ENCODE peak calls at places on chromosome 5, in seven cellular contexts. C is stimulated activated CD8-positive, alpha-beta memory T cell treated with anti-CD3 and anti-CD28 coated beads, Interleukin-15, amount 100 ng/mL, for 1 hour; V is mucosa of descending colon; L is NCI-H1694; B is tibial artery; Y is cardiac fibroblast; F is activated naive CD4-positive, alpha-beta T cell treated with anti-CD3 and anti-CD28 coated beads for 36 hours. T is an unnamed sample.

GRCh38 chr5:66909364-66909763 is 287.2 kb downstream of the CD180 start:
- DNase-seq in F (no peak), V (no peak), L (no peak), C (no peak), B (no peak), Y (peak; percentile 34), T (no peak)

GRCh38 chr5:84647581-84647980 is 262.9 kb upstream of the EDIL3 start:
- DNase-seq in F (no peak), B (no peak), L (no peak), V (no peak), Y (no peak), C (no peak), T (no peak)

GRCh38 chr5:126354012-126354856 is 69.0 kb upstream of the GRAMD2B start:
- DNase-seq in Y (peak; percentile 99), V (no peak), F (no peak), C (no peak), L (peak; percentile 47), B (no peak), T (peak; percentile 75)

GRCh38 chr5:72353046-72353445 is 32.9 kb downstream of the PTCD2 start:
- DNase-seq in F (no peak), C (no peak), L (no peak), V (no peak), B (no peak), Y (peak; percentile 73), T (no peak)

GRCh38 chr5:98173334-98173733 is 600.1 kb upstream of the RGMB start:
- DNase-seq in L (no peak), V (no peak), B (no peak), Y (peak; percentile 81), F (no peak), C (no peak), T (no peak)

GRCh38 chr5:60630836-60631235 is 69.1 kb downstream of the DEPDC1B start:
- DNase-seq in F (no peak), Y (no peak), B (no peak), C (no peak), V (no peak), L (no peak), T (no peak)

GRCh38 chr5:95331358-95331757 is 46.5 kb upstream of the MCTP1 start:
- DNase-seq in F (no peak), B (no peak), V (no peak), C (no peak), Y (no peak), L (no peak), T (no peak)

GRCh38 chr5:158119852-158120708 is 261.1 kb upstream of the CLINT1 start:
- DNase-seq in Y (peak; percentile 23), C (no peak), B (no peak), V (no peak), L (no peak), F (no peak), T (no peak)

GRCh38 chr5:145562931-145563330 is 272.2 kb downstream of the PRELID2 start:
- DNase-seq in L (no peak), C (no peak), B (no peak), V (no peak), F (no peak), Y (no peak), T (no peak)

GRCh38 chr5:59528226-59528862 is 365.2 kb downstream of the PDE4D start:
- DNase-seq in L (no peak), V (no peak), Y (no peak), B (no peak), C (no peak), F (no peak), T (no peak)

T was measured in small intestine.